ENCODE peak calls at places on chromosomes 11 and 22, in seven cellular contexts. A, G, C, M, Z, W and F are unnamed samples.

GRCh38 chr22:42500164-42500835 is 19.3 kb downstream of the RRP7A start:
- DNase-seq in W (peak), M (peak), C (peak), A (peak), Z (peak), G (peak), F (no peak)

GRCh38 chr11:92131289-92131890 is 93.2 kb upstream of the FAT3 start:
- DNase-seq in G (peak), C (no peak), M (no peak), A (no peak), W (no peak), Z (no peak), F (no peak)

GRCh38 chr22:23970816-23971482 is 3.3 kb downstream of the DDT start:
- DNase-seq in Z (peak), G (no peak), M (no peak), A (no peak), W (no peak), C (no peak), F (no peak)

GRCh38 chr22:36730176-36730858 is 26.8 kb upstream of the CACNG2 start:
- DNase-seq in M (no peak), G (no peak), Z (no peak), W (no peak), C (no peak), A (peak), F (no peak)

GRCh38 chr11:6927030-6927617 is 898 bp downstream of the ZNF215 start:
- DNase-seq in G (no peak), W (no peak), A (no peak), C (no peak), Z (no peak), M (no peak), F (no peak)

GRCh38 chr11:75639752-75640151 is 29.1 kb downstream of the MAP6 start:
- DNase-seq in W (peak), M (no peak), C (peak), A (peak), Z (no peak), G (peak), F (peak)

GRCh38 chr22:49740242-49740641 is 87.4 kb downstream of the BRD1 start:
- DNase-seq in G (no peak), M (no peak), Z (peak), W (no peak), A (peak), C (no peak), F (no peak)

GRCh38 chr11:66987158-66987620 is 12.1 kb downstream of the C11orf86 start:
- DNase-seq in G (no peak), A (no peak), M (no peak), C (no peak), Z (no peak), W (no peak), F (no peak)

GRCh38 chr11:93271596-93271995 is 58.9 kb upstream of the DEUP1 start:
- DNase-seq in Z (no peak), G (no peak), A (no peak), M (no peak), W (no peak), C (no peak), F (no peak)

GRCh38 chr11:24588075-24588474 is 91.2 kb downstream of the LUZP2 start:
- DNase-seq in W (no peak), M (no peak), Z (no peak), G (peak), C (peak), A (no peak), F (no peak)

GRCh38 chr22:46008836-46009596 is 32.1 kb upstream of the WNT7B start:
- DNase-seq in A (no peak), Z (no peak), G (no peak), M (no peak), C (no peak), W (no peak), F (no peak)

GRCh38 chr11:45900916-45901617 is 6.0 kb downstream of the FREY1 start:
- DNase-seq in A (no peak), M (no peak), G (no peak), Z (no peak), W (no peak), C (peak), F (no peak)

GRCh38 chr11:12968836-12969235 is 40.3 kb upstream of the RASSF10 start:
- DNase-seq in W (no peak), M (no peak), Z (no peak), C (no peak), A (no peak), G (no peak), F (no peak)

GRCh38 chr11:65224939-65225283 is 36.9 kb upstream of the POLA2 start:
- DNase-seq in M (no peak), G (peak), Z (no peak), A (peak), W (no peak), C (peak), F (no peak)

GRCh38 chr11:108286956-108287355 is 64.1 kb downstream of the ATM start:
- DNase-seq in C (no peak), G (no peak), A (no peak), M (no peak), Z (no peak), W (no peak), F (no peak)

GRCh38 chr11:32034680-32035079 is 56.2 kb upstream of the RCN1 start:
- DNase-seq in W (no peak), Z (no peak), A (no peak), M (no peak), G (no peak), C (no peak), F (no peak)

GRCh38 chr11:1042626-1043562 is 6.4 kb upstream of the MUC6 start:
- DNase-seq in C (no peak), W (peak), G (no peak), M (no peak), Z (no peak), A (no peak), F (no peak)

GRCh38 chr22:17407643-17408042 is 38.4 kb downstream of the CECR2 start:
- DNase-seq in Z (no peak), G (no peak), W (no peak), A (no peak), M (no peak), C (no peak), F (no peak)

GRCh38 chr11:47928426-47928825 is 51.9 kb upstream of the PTPRJ start:
- DNase-seq in M (no peak), G (no peak), Z (no peak), W (no peak), A (no peak), C (no peak), F (no peak)

GRCh38 chr22:24106385-24107381 is 74.6 kb upstream of the SUSD2 start:
- DNase-seq in G (peak), C (no peak), M (peak), W (no peak), Z (no peak), A (no peak), F (no peak)

GRCh38 chr11:56876621-56877312 is 111.9 kb upstream of the OR5AK2 start:
- DNase-seq in C (peak), Z (no peak), A (no peak), W (no peak), M (no peak), G (no peak), F (no peak)

GRCh38 chr11:72005347-72006260 is 6.9 kb downstream of the IL18BP start:
- DNase-seq in M (no peak), A (peak), Z (no peak), G (no peak), W (no peak), C (no peak), F (no peak)